ENCODE peak calls at places on chromosome 4, in nine cellular contexts. W is HFF-Myc, J is kidney epithelial cell, H is cardiac fibroblast, N is body of pancreas, A is GM06990, U is astrocyte, S is lower lobe of right lung, F is lung. X is an unnamed sample.

GRCh38 chr4:26330186-26330787 is 9.5 kb downstream of the RBPJ start:
- DNase-seq in J (no peak), W (no peak), N (peak), A (no peak), U (peak), H (peak), F (no peak), S (no peak), X (peak)

GRCh38 chr4:138450546-138450945 is 208.4 kb upstream of the SLC7A11 start:
- DNase-seq in U (no peak), H (no peak), A (no peak), J (no peak), S (no peak), W (no peak), F (no peak), N (no peak), X (no peak)

GRCh38 chr4:173288296-173288695 is 45.9 kb downstream of the HMGB2 start:
- DNase-seq in U (peak), W (peak), A (peak), J (no peak), N (peak), S (no peak), F (peak), H (peak), X (peak)

GRCh38 chr4:166324321-166324720 is 451.3 kb downstream of the TLL1 start:
- DNase-seq in N (peak), A (no peak), F (no peak), J (no peak), H (peak), W (peak), U (no peak), S (no peak), X (no peak)

GRCh38 chr4:154707877-154708276 is 35.9 kb upstream of the LRAT start:
- DNase-seq in A (no peak), J (no peak), F (no peak), H (no peak), U (no peak), N (no peak), W (no peak), S (no peak), X (no peak)

GRCh38 chr4:101031971-101032370 is 315.4 kb downstream of the PPP3CA start:
- DNase-seq in J (no peak), N (no peak), A (no peak), U (no peak), S (no peak), H (no peak), F (no peak), W (no peak), X (no peak)

GRCh38 chr4:54226399-54227260 is 2.5 kb upstream of the PDGFRA start:
- DNase-seq in F (peak), J (no peak), W (peak), A (no peak), S (peak), H (peak), N (peak), U (peak), X (no peak)

GRCh38 chr4:20612313-20612712 is 87.9 kb upstream of the PACRGL start:
- DNase-seq in A (no peak), H (no peak), N (no peak), S (no peak), W (no peak), F (no peak), U (peak), J (peak), X (no peak)

GRCh38 chr4:148574066-148574465 is 131.9 kb upstream of the NR3C2 start:
- DNase-seq in J (no peak), N (no peak), H (no peak), S (no peak), A (no peak), F (no peak), U (no peak), W (no peak), X (no peak)

GRCh38 chr4:182928061-182928460 is 10.9 kb upstream of the DCTD start:
- DNase-seq in H (no peak), U (no peak), N (no peak), A (no peak), F (no peak), W (no peak), S (no peak), J (no peak), X (no peak)

GRCh38 chr4:56874166-56874565 is 33.5 kb upstream of the REST start:
- DNase-seq in S (no peak), W (no peak), J (no peak), H (no peak), F (no peak), N (no peak), A (no peak), U (no peak), X (no peak)

GRCh38 chr4:186449954-186450353 is 105.4 kb downstream of the MTNR1A start:
- DNase-seq in U (no peak), H (no peak), A (no peak), F (no peak), J (no peak), W (no peak), N (no peak), S (no peak), X (no peak)

GRCh38 chr4:187477224-187477623 is 518.3 kb upstream of the ZFP42 start:
- DNase-seq in S (no peak), A (no peak), H (no peak), U (no peak), N (no peak), F (no peak), J (no peak), W (no peak), X (no peak)

GRCh38 chr4:75698162-75698962 is 25.2 kb upstream of the G3BP2 start:
- DNase-seq in H (no peak), F (no peak), A (peak), U (no peak), J (no peak), S (no peak), N (no peak), W (no peak), X (no peak)

GRCh38 chr4:91057871-91058270 is 930.7 kb downstream of the CCSER1 start:
- DNase-seq in S (no peak), W (no peak), U (no peak), A (no peak), J (no peak), N (no peak), H (no peak), F (no peak), X (no peak)

GRCh38 chr4:149135062-149135461 is 680.6 kb downstream of the IQCM start:
- DNase-seq in N (no peak), F (no peak), H (no peak), A (no peak), U (no peak), W (no peak), S (no peak), J (no peak), X (no peak)

GRCh38 chr4:78767350-78767749 is 8.8 kb upstream of the BMP2K start:
- DNase-seq in F (no peak), S (no peak), N (no peak), J (no peak), A (no peak), H (no peak), U (no peak), W (no peak), X (no peak)

GRCh38 chr4:109691411-109691920 is 11.8 kb downstream of the CASP6 start:
- DNase-seq in S (no peak), W (no peak), U (no peak), J (no peak), A (no peak), H (no peak), N (no peak), F (no peak), X (no peak)

GRCh38 chr4:139786494-139787354 is 121.1 kb downstream of the MGST2 start:
- DNase-seq in F (no peak), H (no peak), S (no peak), A (no peak), U (no peak), J (no peak), W (no peak), N (no peak), X (no peak)

GRCh38 chr4:71377561-71377960 is 38.7 kb downstream of the SLC4A4 start:
- DNase-seq in F (no peak), W (peak), S (no peak), U (peak), J (peak), A (no peak), H (peak), N (no peak), X (no peak)

GRCh38 chr4:155403886-155404285 is 27.1 kb upstream of the MAP9 start:
- DNase-seq in J (no peak), H (peak), F (no peak), A (no peak), W (peak), U (peak), S (no peak), N (no peak), X (no peak)

GRCh38 chr4:183746305-183747229 is 87.5 kb downstream of the TRAPPC11 start:
- DNase-seq in J (peak), H (no peak), W (no peak), F (no peak), N (no peak), S (no peak), A (no peak), U (no peak), X (peak)

GRCh38 chr4:163166041-163166579 is 580 bp downstream of the NAF1 start:
- DNase-seq in H (peak), F (peak), J (no peak), W (no peak), N (peak), A (peak), U (peak), S (peak), X (no peak)

GRCh38 chr4:79576480-79576803 is 168.4 kb upstream of the GK2 start:
- DNase-seq in N (no peak), A (no peak), U (peak), S (no peak), W (peak), F (no peak), J (no peak), H (peak), X (peak)

GRCh38 chr4:74364649-74365491 is at the start of gene EREG:
- DNase-seq in U (peak), F (no peak), A (peak), H (peak), W (peak), N (peak), S (peak), J (no peak), X (no peak)

GRCh38 chr4:1036095-1036494 is 24.7 kb downstream of the FGFRL1 start:
- DNase-seq in A (no peak), U (no peak), F (no peak), S (no peak), H (no peak), N (no peak), J (no peak), W (no peak), X (no peak)

GRCh38 chr4:146932111-146932510 is 13.6 kb downstream of the TTC29 start:
- DNase-seq in A (no peak), N (no peak), J (no peak), W (no peak), S (no peak), U (no peak), H (no peak), F (no peak), X (no peak)

GRCh38 chr4:70874268-70875156 is 27.7 kb upstream of the MOB1B start:
- DNase-seq in S (no peak), J (no peak), F (no peak), H (no peak), U (no peak), A (peak), N (no peak), W (no peak), X (no peak)

GRCh38 chr4:187084696-187085095 is 361.0 kb upstream of the FAT1 start:
- DNase-seq in N (no peak), W (no peak), A (no peak), H (no peak), F (no peak), J (peak), U (peak), S (no peak), X (no peak)

GRCh38 chr4:153620352-153620751 is 63.7 kb upstream of the TLR2 start:
- DNase-seq in J (no peak), U (no peak), A (no peak), H (no peak), W (peak), S (no peak), N (no peak), F (no peak), X (no peak)

GRCh38 chr4:8477095-8477635 is 36.6 kb downstream of the TRMT44 start:
- DNase-seq in U (no peak), H (no peak), A (no peak), J (no peak), S (no peak), W (no peak), F (no peak), N (no peak), X (no peak)

GRCh38 chr4:110898290-110898689 is 275.4 kb upstream of the PITX2 start:
- DNase-seq in U (no peak), H (no peak), J (no peak), N (no peak), A (no peak), S (no peak), W (no peak), F (no peak), X (no peak)

GRCh38 chr4:102815981-102816380 is 11.4 kb downstream of the UBE2D3 start:
- DNase-seq in F (no peak), W (peak), J (peak), A (no peak), U (peak), H (peak), S (no peak), N (no peak), X (no peak)

GRCh38 chr4:49032440-49033161 is 46.5 kb downstream of the CWH43 start:
- DNase-seq in J (no peak), W (no peak), N (no peak), F (no peak), U (no peak), H (peak), S (no peak), A (no peak), X (no peak)

GRCh38 chr4:125520258-125520990 is 205.7 kb downstream of the FAT4 start:
- DNase-seq in H (peak), W (peak), A (no peak), N (no peak), F (no peak), S (no peak), J (no peak), U (peak), X (peak)

GRCh38 chr4:54063737-54064316 is 578 bp downstream of the CHIC2 start:
- DNase-seq in S (peak), F (peak), U (no peak), N (peak), A (peak), H (peak), J (no peak), W (no peak), X (no peak)

GRCh38 chr4:7541414-7541810 is 106.7 kb upstream of the PSAPL1 start:
- DNase-seq in W (no peak), A (no peak), J (no peak), H (no peak), N (no peak), S (peak), F (no peak), U (no peak), X (no peak)

DNA sequence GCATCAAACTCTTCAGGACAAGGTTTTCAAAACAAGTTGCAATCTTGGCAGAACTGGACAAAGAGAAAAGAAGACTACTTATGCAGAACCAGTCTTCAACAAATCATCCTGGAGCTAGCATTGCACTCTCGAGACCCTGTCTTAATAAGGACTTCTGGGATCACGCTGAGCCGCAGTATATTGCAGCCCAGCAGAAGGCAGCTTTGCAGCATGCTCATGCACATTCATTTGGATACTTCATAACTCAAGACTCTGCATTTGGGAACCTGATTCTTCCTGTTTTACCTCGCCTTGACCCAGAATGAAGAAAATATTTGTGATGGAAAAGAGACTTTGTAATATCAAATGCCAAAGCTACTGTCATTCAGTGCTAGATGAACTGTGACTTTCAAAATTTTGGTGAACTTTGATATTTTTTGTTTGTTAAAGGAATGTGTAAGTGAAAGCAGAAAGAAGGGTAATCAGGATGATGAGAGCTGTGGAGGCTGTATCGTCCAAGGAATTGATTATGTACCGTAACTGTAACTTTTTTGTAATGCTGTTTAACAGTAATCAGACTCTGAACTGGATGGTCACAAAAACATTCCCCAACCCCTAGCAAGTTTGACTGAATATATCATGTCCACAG is 27.2 kb downstream of the HSPA4L start:
- DNase-seq in H (peak), S (no peak), A (no peak), J (no peak), N (no peak), F (no peak), W (no peak), U (peak), X (no peak)
- TF ChIP-seq CTCF in H (peak), S (no peak), A (peak), J (no peak), N (no peak), F (no peak), W (no peak), U (no peak), X (no peak)

GRCh38 chr4:41991916-41992767 is 1.8 kb downstream of the SLC30A9 start:
- DNase-seq in A (no peak), S (no peak), N (no peak), U (peak), W (no peak), F (no peak), H (no peak), J (no peak), X (peak)

GRCh38 chr4:41994461-41994860 is 4.1 kb downstream of the SLC30A9 start:
- DNase-seq in A (no peak), N (no peak), H (no peak), U (no peak), J (no peak), W (no peak), S (no peak), F (no peak), X (no peak)

GRCh38 chr4:41990383-41991111 is at the start of gene SLC30A9:
- DNase-seq in W (peak), N (peak), A (peak), H (peak), F (peak), J (peak), U (peak), S (peak), X (peak)

GRCh38 chr4:41990029-41990382 is 324 bp upstream of the SLC30A9 start:
- DNase-seq in S (no peak), F (no peak), J (no peak), W (no peak), U (no peak), N (no peak), A (no peak), H (no peak), X (no peak)

DNA sequence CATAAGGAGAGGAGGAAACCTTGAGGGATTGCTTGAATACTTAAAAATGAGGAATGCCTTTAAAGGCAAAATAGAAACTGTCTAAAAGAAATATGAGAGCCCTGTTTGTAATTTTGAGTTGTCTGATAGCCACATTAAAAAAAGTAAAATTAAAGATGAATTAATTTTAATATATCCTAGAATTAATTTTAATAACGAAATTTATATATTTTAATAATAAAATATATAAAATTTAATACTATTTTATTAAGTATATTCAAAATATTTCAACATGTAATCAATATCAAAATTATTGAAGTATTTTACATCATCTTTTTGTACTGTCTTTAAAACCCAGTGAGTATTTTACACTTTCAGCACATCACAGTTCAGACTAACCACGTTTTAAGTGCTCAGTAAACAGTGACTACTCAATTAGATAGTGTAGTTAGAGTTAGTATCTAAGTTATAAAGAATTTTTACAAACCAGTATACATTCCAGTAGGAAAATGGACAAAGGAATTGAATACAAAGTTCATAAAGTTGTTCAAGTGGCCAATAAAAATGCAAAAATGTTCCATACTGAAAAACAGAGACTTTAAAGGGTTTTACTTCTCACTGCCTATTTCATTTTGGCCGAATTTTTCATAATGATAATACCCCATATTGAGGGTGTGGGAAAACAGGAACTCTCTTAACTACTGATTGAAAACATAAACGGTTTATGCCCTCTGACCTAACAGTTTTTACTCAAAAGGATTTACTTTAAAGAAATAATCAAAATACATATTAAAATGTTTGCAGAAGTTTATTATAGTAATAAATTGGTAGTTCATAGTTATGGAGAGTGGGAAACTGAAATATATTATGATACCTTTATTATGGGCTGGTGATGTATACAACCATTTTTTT is 2.9 kb downstream of the SLC30A9 start:
- DNase-seq in N (no peak), H (no peak), U (no peak), S (no peak), A (no peak), F (no peak), J (no peak), W (no peak), X (no peak)
- H3K4me3 ChIP-seq in N (no peak), H (no peak), U (no peak), S (no peak), A (no peak), F (no peak), J (no peak), W (no peak), X (no peak)

GRCh38 chr4:170931326-170931725 is 841.6 kb upstream of the AADAT start:
- DNase-seq in H (no peak), W (no peak), F (no peak), S (no peak), U (no peak), A (no peak), N (no peak), J (no peak), X (no peak)
- TF ChIP-seq CTCF in H (no peak), W (no peak), F (no peak), S (no peak), U (no peak), A (no peak), N (no peak), J (no peak), X (no peak)

GRCh38 chr4:85606505-85606904 is 131.6 kb downstream of the ARHGAP24 start:
- DNase-seq in A (no peak), U (no peak), H (no peak), N (peak), J (no peak), F (no peak), W (no peak), S (no peak), X (no peak)

GRCh38 chr4:85613901-85614300 is 139.0 kb downstream of the ARHGAP24 start:
- DNase-seq in A (no peak), N (no peak), H (no peak), S (no peak), U (no peak), F (no peak), W (no peak), J (no peak), X (no peak)

GRCh38 chr4:85607624-85608023 is 132.7 kb downstream of the ARHGAP24 start:
- DNase-seq in A (peak), U (no peak), W (no peak), S (no peak), N (peak), J (no peak), H (no peak), F (no peak), X (no peak)

GRCh38 chr4:85610450-85610849 is 135.5 kb downstream of the ARHGAP24 start:
- DNase-seq in W (no peak), N (no peak), H (no peak), F (no peak), U (no peak), S (no peak), A (peak), J (no peak), X (no peak)

DNA sequence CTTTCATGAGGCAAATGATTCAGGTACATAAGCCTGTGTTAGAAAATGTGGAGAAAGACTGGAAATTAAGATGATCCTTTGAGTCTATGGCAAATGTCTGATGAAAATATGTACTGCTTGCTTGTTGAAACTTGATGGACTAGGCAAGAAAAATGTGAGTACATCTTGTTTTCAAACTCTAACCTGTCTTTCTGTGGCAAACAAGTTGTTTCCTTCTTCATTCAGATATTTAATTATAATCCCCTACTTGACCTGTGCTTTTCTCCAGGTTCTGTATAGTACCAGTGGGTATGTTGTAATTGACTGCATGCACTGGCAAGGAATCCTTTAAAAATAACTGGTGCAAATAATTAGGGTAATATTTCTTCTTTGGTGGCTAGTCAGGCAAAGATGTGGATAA is 136.7 kb downstream of the ARHGAP24 start:
- DNase-seq in W (no peak), N (no peak), J (no peak), U (no peak), H (no peak), F (no peak), S (no peak), A (no peak), X (no peak)
- H3K4me3 ChIP-seq in W (no peak), N (no peak), J (no peak), U (no peak), H (no peak), F (no peak), S (no peak), A (no peak), X (no peak)